ENCODE peak calls at places on chromosome 13, in six cellular contexts. H, Z, W, S, I and U are unnamed samples.

GRCh38 chr13:30113531-30113930 is 193.8 kb downstream of the KATNAL1 start:
- DNase-seq in H (no peak), Z (no peak), W (no peak), S (no peak), I (no peak), U (no peak)

GRCh38 chr13:29964181-29964845 is 113.9 kb upstream of the UBL3 start:
- DNase-seq in H (no peak), Z (no peak), W (no peak), S (no peak), I (no peak), U (no peak)

GRCh38 chr13:97142452-97142851 is 79.7 kb upstream of the MBNL2 start:
- DNase-seq in H (peak; percentile 12), Z (peak; percentile 49), W (peak; percentile 40), S (peak; percentile 53), I (peak; percentile 60), U (peak; percentile 31)

GRCh38 chr13:70964124-70964523 is 855.9 kb upstream of the KLHL1 start:
- DNase-seq in H (no peak), Z (peak; percentile 4), W (peak; percentile 13), S (no peak), I (no peak), U (peak; percentile 34)

GRCh38 chr13:37701306-37701705 is 102.7 kb upstream of the POSTN start:
- DNase-seq in H (no peak), Z (peak; percentile 94), W (peak; percentile 96), S (no peak), I (no peak), U (peak; percentile 80)

GRCh38 chr13:114161028-114161556 is 18.0 kb upstream of the CFAP97D2 start:
- DNase-seq in H (no peak), Z (peak; percentile 34), W (no peak), S (no peak), I (peak; percentile 44), U (no peak)

GRCh38 chr13:33153421-33154381 is 131.9 kb downstream of the STARD13 start:
- DNase-seq in H (peak; percentile 73), Z (peak; percentile 88), W (peak; percentile 63), S (no peak), I (no peak), U (peak; percentile 87)

GRCh38 chr13:39616087-39616694 is 13.2 kb upstream of the LHFPL6 start:
- DNase-seq in H (peak; percentile 70), Z (peak; percentile 78), W (peak; percentile 85), S (peak; percentile 53), I (no peak), U (peak; percentile 88)

GRCh38 chr13:66618702-66619101 is 611.4 kb downstream of the PCDH9 start:
- DNase-seq in H (no peak), Z (peak; percentile 64), W (peak; percentile 73), S (peak; percentile 16), I (no peak), U (peak; percentile 76)

GRCh38 chr13:37984357-37984756 is 114.8 kb upstream of the TRPC4 start:
- DNase-seq in H (no peak), Z (no peak), W (no peak), S (no peak), I (no peak), U (no peak)

GRCh38 chr13:100269837-100270236 is 180.9 kb downstream of the PCCA start:
- DNase-seq in H (peak; percentile 67), Z (peak; percentile 89), W (peak; percentile 94), S (no peak), I (peak; percentile 61), U (peak; percentile 92)

GRCh38 chr13:97855570-97855970 is 97.9 kb upstream of the IPO5 start:
- DNase-seq in H (peak; percentile 60), Z (peak; percentile 89), W (peak; percentile 86), S (peak; percentile 47), I (no peak), U (peak; percentile 90)

GRCh38 chr13:60990032-60990733 is 425.5 kb downstream of the PCDH20 start:
- DNase-seq in H (no peak), Z (peak; percentile 1), W (no peak), S (no peak), I (no peak), U (no peak)

GRCh38 chr13:53174550-53174949 is 145.9 kb downstream of the OLFM4 start:
- DNase-seq in H (no peak), Z (no peak), W (no peak), S (no peak), I (no peak), U (no peak)

GRCh38 chr13:27493981-27494380 is 43.6 kb upstream of the MTIF3 start:
- DNase-seq in H (no peak), Z (no peak), W (no peak), S (no peak), I (no peak), U (no peak)

GRCh38 chr13:61013782-61014181 is 401.9 kb downstream of the PCDH20 start:
- DNase-seq in H (no peak), Z (no peak), W (no peak), S (no peak), I (no peak), U (no peak)

GRCh38 chr13:20392530-20392929 is 133.1 kb downstream of the CRYL1 start:
- DNase-seq in H (no peak), Z (no peak), W (no peak), S (no peak), I (no peak), U (no peak)

GRCh38 chr13:37598572-37598971 is at the start of gene POSTN:
- DNase-seq in H (no peak), Z (peak; percentile 86), W (peak; percentile 87), S (no peak), I (no peak), U (peak; percentile 81)

GRCh38 chr13:42108217-42108616 is 59.8 kb downstream of the DGKH start:
- DNase-seq in H (no peak), Z (no peak), W (no peak), S (no peak), I (no peak), U (no peak)

GRCh38 chr13:106917673-106918652 is 350.0 kb upstream of the ARGLU1 start:
- DNase-seq in H (peak; percentile 77), Z (peak; percentile 76), W (peak; percentile 80), S (peak; percentile 35), I (peak; percentile 94), U (peak; percentile 81)

GRCh38 chr13:50636007-50636704 is 207.3 kb downstream of the DLEU7 start:
- DNase-seq in H (no peak), Z (no peak), W (peak; percentile 53), S (no peak), I (no peak), U (peak; percentile 57)

GRCh38 chr13:66424417-66424816 is 805.7 kb downstream of the PCDH9 start:
- DNase-seq in H (no peak), Z (peak; percentile 82), W (peak; percentile 73), S (no peak), I (no peak), U (peak; percentile 82)

GRCh38 chr13:104008571-104009435 is 942.6 kb upstream of the SLC10A2 start:
- DNase-seq in H (no peak), Z (peak; percentile 65), W (peak; percentile 55), S (no peak), I (no peak), U (peak; percentile 64)

DNA sequence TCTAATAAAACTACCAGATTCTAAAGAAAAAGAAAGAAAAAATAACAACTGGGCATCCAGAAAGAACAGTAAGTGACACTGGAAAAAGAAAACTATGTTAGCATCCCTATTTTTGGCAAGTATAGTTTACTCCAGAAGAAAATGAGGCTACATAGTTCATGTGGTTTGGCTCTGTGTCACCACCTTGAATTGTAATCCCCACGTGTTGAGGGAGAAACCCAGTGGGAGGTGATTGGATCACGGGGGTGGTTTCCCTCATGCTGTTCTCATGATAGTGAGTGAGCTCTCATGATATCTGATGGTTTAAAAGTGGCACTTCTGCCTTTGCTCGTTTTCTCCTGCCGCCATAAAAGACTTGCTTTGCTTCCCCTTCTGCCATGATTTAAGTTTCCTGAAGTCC is 76.9 kb downstream of the ITGBL1 start:
- DNase-seq in H (no peak), Z (peak; percentile 88), W (peak; percentile 61), S (no peak), I (no peak), U (peak; percentile 99)
- H3K4me3 ChIP-seq in H (no peak overlapping the region), Z (no peak overlapping the region), W (no peak overlapping the region), S (no peak overlapping the region), I (no peak overlapping the region), U (no peak overlapping the region)

GRCh38 chr13:109608032-109608431 is 178.4 kb downstream of the IRS2 start:
- DNase-seq in H (no peak), Z (no peak), W (no peak), S (no peak), I (no peak), U (no peak)

GRCh38 chr13:109611912-109612691 is 174.3 kb downstream of the IRS2 start:
- DNase-seq in H (no peak), Z (no peak), W (no peak), S (no peak), I (no peak), U (no peak)

GRCh38 chr13:109606404-109607028 is 179.9 kb downstream of the IRS2 start:
- DNase-seq in H (no peak), Z (no peak), W (no peak), S (no peak), I (no peak), U (peak; percentile 32)

GRCh38 chr13:109608503-109608902 is 177.9 kb downstream of the IRS2 start:
- DNase-seq in H (no peak), Z (no peak), W (no peak), S (no peak), I (no peak), U (no peak)

DNA sequence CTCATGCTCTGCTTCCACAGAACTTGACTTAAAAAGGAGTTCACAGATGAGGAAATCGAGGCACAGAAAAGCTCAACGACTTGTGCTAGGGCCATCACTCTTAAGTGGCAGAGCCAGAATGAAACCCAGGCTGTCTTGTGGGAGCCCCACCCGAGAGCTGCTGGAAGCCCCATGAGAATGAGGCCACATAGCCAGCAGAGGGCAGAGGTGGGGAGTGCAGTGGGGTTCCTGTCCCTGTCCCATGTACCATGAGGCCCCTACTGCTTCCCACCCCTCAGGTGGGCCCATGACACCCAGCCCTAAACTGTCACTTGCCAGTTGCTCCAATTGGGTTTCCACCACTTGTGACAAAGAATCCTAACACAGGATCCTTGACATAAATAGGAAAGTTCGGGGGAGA is 175.9 kb downstream of the IRS2 start:
- DNase-seq in H (peak; percentile 23), Z (peak; percentile 18), W (peak; percentile 23), S (no peak), I (no peak), U (peak; percentile 26)
- TF ChIP-seq CTCF in H (peak; percentile 20), Z (peak; percentile 37), W (peak; percentile 48), S (no peak), I (no peak), U (peak; percentile 52)

GRCh38 chr13:92806215-92806614 is 420.4 kb upstream of the GPC6 start:
- DNase-seq in H (no peak), Z (peak; percentile 17), W (peak; percentile 10), S (no peak), I (no peak), U (peak; percentile 46)
- H3K4me3 ChIP-seq in H (no peak overlapping the region), Z (peak overlapping the region; percentile 22), W (peak overlapping the region; percentile 34), S (peak overlapping the region; percentile 23), I (peak overlapping the region; percentile 20), U (peak overlapping the region; percentile 32)

GRCh38 chr13:26440111-26440510 is 117.4 kb upstream of the WASF3 start:
- DNase-seq in H (no peak), Z (peak; percentile 33), W (no peak), S (no peak), I (no peak), U (no peak)

GRCh38 chr13:26446751-26447150 is 110.7 kb upstream of the WASF3 start:
- DNase-seq in H (no peak), Z (peak; percentile 34), W (no peak), S (no peak), I (no peak), U (no peak)

GRCh38 chr13:26449063-26449848 is 108.2 kb upstream of the WASF3 start:
- DNase-seq in H (no peak), Z (peak; percentile 52), W (no peak), S (no peak), I (no peak), U (no peak)

GRCh38 chr13:26442541-26442940 is 114.9 kb upstream of the WASF3 start:
- DNase-seq in H (no peak), Z (peak; percentile 75), W (peak; percentile 22), S (no peak), I (no peak), U (peak; percentile 36)

GRCh38 chr13:26445092-26445491 is 112.4 kb upstream of the WASF3 start:
- DNase-seq in H (no peak), Z (no peak), W (no peak), S (no peak), I (no peak), U (no peak)
- TF ChIP-seq CTCF in H (no peak), Z (no peak), W (no peak), S (no peak), I (no peak), U (peak; percentile 3)